ENCODE peak calls at places on chromosomes 5 and 9, in seven cellular contexts. One of them, this sample, is unnamed.

GRCh38 chr9:77588319-77588937 is 59.7 kb downstream of the GNA14 start:
- DNase-seq in Panc1: no peak
- DNase-seq in Peyer's patch: no peak
- DNase-seq in heart right ventricle: no peak
- DNase-seq in IMR-90: peak; percentile 89
- DNase-seq in ovary: no peak
- DNase-seq in uterus: no peak
- DNase-seq in this sample: peak; percentile 71

GRCh38 chr9:13548556-13548955 is 269.1 kb upstream of the MPDZ start:
- DNase-seq in Panc1: no peak
- DNase-seq in Peyer's patch: no peak
- DNase-seq in heart right ventricle: no peak
- DNase-seq in uterus: no peak
- DNase-seq in ovary: no peak
- DNase-seq in IMR-90: no peak
- DNase-seq in this sample: no peak

GRCh38 chr9:104177003-104177611 is 83.0 kb downstream of the SMC2 start:
- DNase-seq in uterus: no peak
- DNase-seq in heart right ventricle: no peak
- DNase-seq in Peyer's patch: no peak
- DNase-seq in Panc1: no peak
- DNase-seq in ovary: no peak
- DNase-seq in IMR-90: no peak
- DNase-seq in this sample: no peak

GRCh38 chr9:127545196-127546124 is 66.6 kb upstream of the STXBP1 start:
- DNase-seq in Peyer's patch: peak; percentile 67
- DNase-seq in ovary: peak; percentile 75
- DNase-seq in IMR-90: peak; percentile 56
- DNase-seq in Panc1: no peak
- DNase-seq in uterus: no peak
- DNase-seq in heart right ventricle: no peak
- DNase-seq in this sample: no peak

GRCh38 chr5:93607367-93608258 is 24.6 kb downstream of the NR2F1 start:
- DNase-seq in Panc1: no peak
- DNase-seq in Peyer's patch: no peak
- DNase-seq in heart right ventricle: no peak
- DNase-seq in uterus: no peak
- DNase-seq in IMR-90: peak; percentile 89
- DNase-seq in ovary: peak; percentile 21
- DNase-seq in this sample: peak; percentile 89

GRCh38 chr5:53331463-53331862 is 149.0 kb upstream of the FST start:
- DNase-seq in Panc1: no peak
- DNase-seq in uterus: no peak
- DNase-seq in heart right ventricle: no peak
- DNase-seq in IMR-90: peak; percentile 94
- DNase-seq in Peyer's patch: no peak
- DNase-seq in ovary: no peak
- DNase-seq in this sample: peak; percentile 77

GRCh38 chr9:137318976-137319375 is 16.9 kb upstream of the NRARP start:
- DNase-seq in Panc1: no peak
- DNase-seq in uterus: peak; percentile 31
- DNase-seq in heart right ventricle: peak; percentile 81
- DNase-seq in ovary: peak; percentile 23
- DNase-seq in IMR-90: peak; percentile 5
- DNase-seq in Peyer's patch: no peak
- DNase-seq in this sample: peak; percentile 48

GRCh38 chr9:85466834-85467233 is 274.9 kb downstream of the AGTPBP1 start:
- DNase-seq in ovary: no peak
- DNase-seq in heart right ventricle: no peak
- DNase-seq in IMR-90: no peak
- DNase-seq in Peyer's patch: no peak
- DNase-seq in uterus: no peak
- DNase-seq in Panc1: no peak
- DNase-seq in this sample: no peak

GRCh38 chr5:80192507-80193241 is 63.2 kb downstream of the SERINC5 start:
- DNase-seq in heart right ventricle: no peak
- DNase-seq in ovary: peak; percentile 55
- DNase-seq in Peyer's patch: no peak
- DNase-seq in Panc1: no peak
- DNase-seq in IMR-90: peak; percentile 51
- DNase-seq in uterus: peak; percentile 31
- DNase-seq in this sample: peak; percentile 40

GRCh38 chr5:145971108-145971507 is 34.7 kb downstream of the SH3RF2 start:
- DNase-seq in Peyer's patch: no peak
- DNase-seq in ovary: no peak
- DNase-seq in heart right ventricle: no peak
- DNase-seq in IMR-90: no peak
- DNase-seq in uterus: no peak
- DNase-seq in Panc1: no peak
- DNase-seq in this sample: no peak

GRCh38 chr9:99192786-99193465 is 28.8 kb downstream of the ALG2 start:
- DNase-seq in IMR-90: peak; percentile 24
- DNase-seq in uterus: no peak
- DNase-seq in Panc1: no peak
- DNase-seq in heart right ventricle: no peak
- DNase-seq in ovary: no peak
- DNase-seq in Peyer's patch: no peak
- DNase-seq in this sample: no peak

GRCh38 chr5:35246411-35246810 is 16.1 kb upstream of the PRLR start:
- DNase-seq in Panc1: no peak
- DNase-seq in Peyer's patch: no peak
- DNase-seq in uterus: no peak
- DNase-seq in IMR-90: no peak
- DNase-seq in ovary: no peak
- DNase-seq in heart right ventricle: no peak
- DNase-seq in this sample: no peak

GRCh38 chr5:89117131-89117644 is 234.2 kb upstream of the MEF2C start:
- DNase-seq in ovary: no peak
- DNase-seq in heart right ventricle: no peak
- DNase-seq in uterus: no peak
- DNase-seq in Panc1: no peak
- DNase-seq in Peyer's patch: peak; percentile 52
- DNase-seq in IMR-90: no peak
- DNase-seq in this sample: no peak

GRCh38 chr5:147040856-147041255 is 162.3 kb upstream of the PPP2R2B start:
- DNase-seq in heart right ventricle: no peak
- DNase-seq in Panc1: no peak
- DNase-seq in uterus: no peak
- DNase-seq in ovary: no peak
- DNase-seq in Peyer's patch: no peak
- DNase-seq in IMR-90: no peak
- DNase-seq in this sample: no peak

GRCh38 chr5:143213851-143214363 is 189.6 kb downstream of the NR3C1 start:
- DNase-seq in IMR-90: peak; percentile 12
- DNase-seq in Peyer's patch: no peak
- DNase-seq in heart right ventricle: no peak
- DNase-seq in Panc1: no peak
- DNase-seq in ovary: no peak
- DNase-seq in uterus: no peak
- DNase-seq in this sample: no peak
- TF ChIP-seq CTCF in IMR-90: no peak
- TF ChIP-seq CTCF in Peyer's patch: no peak
- TF ChIP-seq CTCF in heart right ventricle: no peak
- TF ChIP-seq CTCF in Panc1: no peak
- TF ChIP-seq CTCF in ovary: no peak
- TF ChIP-seq CTCF in uterus: no peak
- TF ChIP-seq CTCF in this sample: peak; percentile 42

DNA sequence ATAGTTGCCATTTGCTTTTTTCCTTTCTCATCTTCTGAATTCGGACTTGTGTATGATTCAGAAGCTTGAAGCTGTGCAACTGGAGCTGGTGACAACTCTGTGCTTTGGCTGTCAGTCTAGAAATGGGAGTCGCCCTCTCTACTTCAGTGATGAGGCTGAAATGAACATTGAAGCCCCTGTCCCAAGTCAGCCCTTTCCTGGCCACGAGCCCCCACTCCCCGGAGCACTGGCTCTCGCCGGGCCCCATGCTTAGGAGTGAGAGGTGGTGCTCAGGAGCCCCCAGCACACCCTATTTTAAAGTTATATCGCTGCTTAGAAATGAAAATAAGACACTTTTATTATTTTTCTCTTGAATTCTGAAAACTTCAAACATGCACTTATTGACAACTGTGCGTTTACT is 66.0 kb downstream of the PSMB7 start:
- DNase-seq in uterus: no peak
- DNase-seq in IMR-90: no peak
- DNase-seq in Peyer's patch: no peak
- DNase-seq in Panc1: no peak
- DNase-seq in heart right ventricle: no peak
- DNase-seq in ovary: no peak
- DNase-seq in this sample: no peak
- H3K27ac ChIP-seq in uterus: no peak overlapping the region
- H3K27ac ChIP-seq in IMR-90: no peak overlapping the region
- H3K27ac ChIP-seq in Peyer's patch: no peak overlapping the region
- H3K27ac ChIP-seq in Panc1: no peak overlapping the region
- H3K27ac ChIP-seq in heart right ventricle: no peak overlapping the region
- H3K27ac ChIP-seq in ovary: no peak overlapping the region
- H3K27ac ChIP-seq in this sample: no peak overlapping the region

DNA sequence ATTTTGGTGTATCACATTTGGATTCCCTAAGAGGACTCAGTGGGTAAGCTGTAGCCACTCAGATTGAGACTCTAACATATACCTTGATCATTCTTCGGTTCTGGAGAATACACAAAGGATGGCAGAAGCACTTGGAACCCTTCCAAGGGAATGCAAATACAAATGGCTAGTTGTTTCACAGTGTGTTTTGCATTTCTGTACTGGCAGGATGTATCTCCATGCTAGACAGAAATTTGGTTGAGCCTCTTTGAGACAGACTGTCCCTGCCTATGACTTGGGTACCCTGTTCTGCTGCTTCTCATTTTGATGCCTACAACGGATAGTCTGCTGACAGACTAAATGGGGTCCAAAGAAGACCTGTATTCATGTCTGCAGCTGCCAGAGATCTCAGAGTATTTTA is 273.5 kb downstream of the TMEM38B start:
- DNase-seq in ovary: no peak
- DNase-seq in Peyer's patch: no peak
- DNase-seq in IMR-90: no peak
- DNase-seq in Panc1: no peak
- DNase-seq in heart right ventricle: no peak
- DNase-seq in uterus: no peak
- DNase-seq in this sample: no peak
- H3K4me3 ChIP-seq in ovary: no peak overlapping the region
- H3K4me3 ChIP-seq in Peyer's patch: no peak overlapping the region
- H3K4me3 ChIP-seq in IMR-90: no peak overlapping the region
- H3K4me3 ChIP-seq in Panc1: no peak overlapping the region
- H3K4me3 ChIP-seq in heart right ventricle: no peak overlapping the region
- H3K4me3 ChIP-seq in uterus: no peak overlapping the region
- H3K4me3 ChIP-seq in this sample: no peak overlapping the region

DNA sequence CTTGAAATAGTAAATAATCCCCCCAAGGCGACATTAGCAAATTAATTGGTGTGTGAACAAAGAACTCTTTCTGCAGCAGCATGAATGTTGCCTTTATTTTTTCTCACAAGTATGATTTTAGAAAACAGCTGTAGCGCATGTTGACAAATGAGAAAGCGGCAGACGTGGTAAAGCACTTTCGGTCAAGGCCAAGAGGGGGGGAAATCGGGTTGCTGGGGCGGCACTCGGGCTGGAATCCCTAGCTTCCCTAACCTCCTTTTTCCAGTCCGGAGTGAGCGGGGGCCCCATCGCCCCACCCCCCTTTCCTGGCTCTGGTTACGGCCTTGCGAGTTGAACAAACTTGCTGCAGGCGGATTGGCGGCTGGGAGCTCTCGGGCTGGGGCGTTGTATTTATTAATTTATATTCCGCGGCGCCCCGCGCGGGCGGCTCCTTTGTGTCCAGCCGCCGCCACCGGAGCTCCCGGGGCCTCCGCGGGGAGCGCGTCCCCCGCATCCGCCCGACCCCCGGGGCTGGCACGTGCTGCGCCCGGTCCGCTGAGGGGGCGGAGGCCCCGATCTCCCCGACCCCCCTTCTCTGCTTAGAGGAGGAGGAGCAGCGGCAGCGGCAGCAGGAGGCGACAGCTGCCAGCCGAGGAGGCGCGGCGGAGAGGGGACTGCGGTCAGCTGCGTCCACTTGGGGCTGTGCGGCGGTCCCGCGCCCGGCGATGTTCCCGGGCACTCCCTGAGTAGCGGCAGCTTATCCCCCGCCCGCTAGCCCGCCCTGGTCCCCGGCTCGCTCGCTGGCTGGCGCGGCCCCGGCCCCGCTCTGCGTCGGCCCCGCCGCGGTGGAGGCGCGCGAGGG is at the start of gene RHOBTB3:
- DNase-seq in ovary: peak; percentile 98
- DNase-seq in uterus: peak; percentile 88
- DNase-seq in heart right ventricle: peak; percentile 90
- DNase-seq in Peyer's patch: peak; percentile 86
- DNase-seq in Panc1: no peak
- DNase-seq in IMR-90: peak; percentile 91
- DNase-seq in this sample: peak; percentile 92
- TF ChIP-seq CTCF in ovary: no peak
- TF ChIP-seq CTCF in uterus: no peak
- TF ChIP-seq CTCF in heart right ventricle: no peak
- TF ChIP-seq CTCF in Peyer's patch: no peak
- TF ChIP-seq CTCF in Panc1: no peak
- TF ChIP-seq CTCF in IMR-90: no peak
- TF ChIP-seq CTCF in this sample: peak; percentile 11

GRCh38 chr9:124859803-124860581 is 1.8 kb downstream of the RPL35 start:
- DNase-seq in ovary: no peak
- DNase-seq in IMR-90: no peak
- DNase-seq in heart right ventricle: no peak
- DNase-seq in Panc1: no peak
- DNase-seq in uterus: no peak
- DNase-seq in Peyer's patch: no peak
- DNase-seq in this sample: no peak

GRCh38 chr9:124861342-124862229 is at the start of the genes ARPC5L and RPL35:
- DNase-seq in Panc1: peak; percentile 59
- DNase-seq in Peyer's patch: peak; percentile 96
- DNase-seq in heart right ventricle: peak; percentile 95
- DNase-seq in uterus: peak; percentile 92
- DNase-seq in ovary: peak; percentile 94
- DNase-seq in IMR-90: peak; percentile 89
- DNase-seq in this sample: peak; percentile 89

GRCh38 chr9:124858330-124859046 is 3.3 kb downstream of the RPL35 start:
- DNase-seq in Panc1: no peak
- DNase-seq in heart right ventricle: no peak
- DNase-seq in Peyer's patch: no peak
- DNase-seq in uterus: no peak
- DNase-seq in ovary: no peak
- DNase-seq in IMR-90: no peak
- DNase-seq in this sample: no peak

GRCh38 chr9:124860582-124861341 is 995 bp downstream of the RPL35 start:
- DNase-seq in uterus: no peak
- DNase-seq in Peyer's patch: no peak
- DNase-seq in IMR-90: no peak
- DNase-seq in ovary: no peak
- DNase-seq in Panc1: no peak
- DNase-seq in heart right ventricle: no peak
- DNase-seq in this sample: no peak

GRCh38 chr9:124863371-124863831 is 1.5 kb downstream of the ARPC5L start:
- DNase-seq in Peyer's patch: no peak
- DNase-seq in Panc1: no peak
- DNase-seq in uterus: no peak
- DNase-seq in heart right ventricle: no peak
- DNase-seq in ovary: no peak
- DNase-seq in IMR-90: no peak
- DNase-seq in this sample: no peak
- H3K27ac ChIP-seq in Peyer's patch: peak overlapping the region; percentile 91
- H3K27ac ChIP-seq in Panc1: peak overlapping the region; percentile 88
- H3K27ac ChIP-seq in uterus: no peak overlapping the region
- H3K27ac ChIP-seq in heart right ventricle: peak overlapping the region; percentile 88
- H3K27ac ChIP-seq in ovary: no peak overlapping the region
- H3K27ac ChIP-seq in IMR-90: no peak overlapping the region
- H3K27ac ChIP-seq in this sample: no peak overlapping the region

This sample was measured in brain microvascular endothelial cell.